ENCODE peak calls at places on chromosomes 7 and 10, in four cellular contexts. I is uterus, S is A549, W is mammary epithelial cell. F is an unnamed sample. For H3K4me1, the result is how much of the 10 kb centered on the place peaks cover.

GRCh38 chr7:102890292-102890970 is 22.4 kb upstream of the LRRC17 start:
- DNase-seq in I (no peak), S (no peak), W (no peak), F (peak)

GRCh38 chr7:12436896-12437535 is 33.4 kb upstream of the VWDE start:
- DNase-seq in I (no peak), S (peak), W (peak), F (peak)

GRCh38 chr7:77540402-77540822 is 3.3 kb downstream of the PTPN12 start:
- DNase-seq in I (no peak), S (no peak), W (no peak), F (no peak)

GRCh38 chr10:97400665-97401454 is at the start of gene RRP12:
- DNase-seq in I (peak), S (peak), W (peak), F (peak)

GRCh38 chr7:22782616-22783232 is 39.9 kb downstream of the TOMM7 start:
- DNase-seq in I (peak), S (peak), W (peak), F (peak)

GRCh38 chr10:16436367-16436757 is 448 bp upstream of the PTER start:
- DNase-seq in I (no peak), S (no peak), W (no peak), F (no peak)

GRCh38 chr7:83936056-83936703 is 258.4 kb downstream of the SEMA3A start:
- DNase-seq in I (peak), S (peak), W (peak), F (peak)

GRCh38 chr10:52951819-52952218 is 179.2 kb upstream of the MBL2 start:
- DNase-seq in I (no peak), S (peak), W (peak), F (peak)

GRCh38 chr7:112646787-112647186 is 143.4 kb downstream of the TMEM168 start:
- DNase-seq in I (no peak), S (no peak), W (no peak), F (no peak)

GRCh38 chr10:28532223-28532508 is 752 bp upstream of the WAC start:
- DNase-seq in I (no peak), S (no peak), W (no peak), F (peak)

GRCh38 chr10:131402771-131403723 is 91.5 kb upstream of the TCERG1L start:
- DNase-seq in I (no peak), S (no peak), W (no peak), F (no peak)

GRCh38 chr7:43669286-43670081 is 59.8 kb downstream of the COA1 start:
- DNase-seq in I (no peak), S (peak), W (no peak), F (no peak)

GRCh38 chr7:1538544-1539345 is 8.2 kb downstream of the MAFK start:
- DNase-seq in I (no peak), S (peak), W (no peak), F (no peak)

GRCh38 chr7:149664666-149665065 is 108.7 kb downstream of the ZNF467 start:
- DNase-seq in I (no peak), S (peak), W (peak), F (no peak)
- H3K4me1 ChIP-seq in I (under half), S (under half), W (under half), F (under half)

GRCh38 chr10:31947144-31947926 is 18.7 kb upstream of the ARHGAP12 start:
- DNase-seq in I (peak), S (peak), W (peak), F (peak)

GRCh38 chr10:31948021-31948420 is 19.4 kb upstream of the ARHGAP12 start:
- DNase-seq in I (no peak), S (no peak), W (no peak), F (no peak)

GRCh38 chr10:31944071-31944433 is 15.4 kb upstream of the ARHGAP12 start:
- DNase-seq in I (no peak), S (no peak), W (no peak), F (no peak)

GRCh38 chr10:31942892-31943291 is 14.3 kb upstream of the ARHGAP12 start:
- DNase-seq in I (no peak), S (peak), W (no peak), F (no peak)

DNA sequence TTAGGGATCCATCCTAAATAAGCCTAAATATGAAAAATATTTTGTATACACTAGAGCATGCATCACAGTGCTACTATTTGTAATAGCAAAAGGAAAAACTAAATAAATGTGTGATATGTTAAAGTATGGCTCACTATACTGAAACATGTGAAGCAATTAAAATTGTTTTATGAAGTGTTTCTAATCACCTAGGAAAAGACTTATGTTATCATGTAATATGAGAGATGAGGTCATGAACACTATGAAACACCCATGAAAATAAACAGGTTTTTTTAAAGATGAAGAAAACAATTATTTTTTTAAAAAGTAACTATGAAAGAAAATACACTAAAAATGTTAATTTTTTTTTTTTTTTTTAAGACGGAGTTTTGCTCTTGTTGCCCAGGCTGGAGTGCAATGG is 16.8 kb upstream of the ARHGAP12 start:
- DNase-seq in I (no peak), S (no peak), W (no peak), F (no peak)
- H3K4me1 ChIP-seq in I (under half), S (half or more), W (under half), F (under half)

DNA sequence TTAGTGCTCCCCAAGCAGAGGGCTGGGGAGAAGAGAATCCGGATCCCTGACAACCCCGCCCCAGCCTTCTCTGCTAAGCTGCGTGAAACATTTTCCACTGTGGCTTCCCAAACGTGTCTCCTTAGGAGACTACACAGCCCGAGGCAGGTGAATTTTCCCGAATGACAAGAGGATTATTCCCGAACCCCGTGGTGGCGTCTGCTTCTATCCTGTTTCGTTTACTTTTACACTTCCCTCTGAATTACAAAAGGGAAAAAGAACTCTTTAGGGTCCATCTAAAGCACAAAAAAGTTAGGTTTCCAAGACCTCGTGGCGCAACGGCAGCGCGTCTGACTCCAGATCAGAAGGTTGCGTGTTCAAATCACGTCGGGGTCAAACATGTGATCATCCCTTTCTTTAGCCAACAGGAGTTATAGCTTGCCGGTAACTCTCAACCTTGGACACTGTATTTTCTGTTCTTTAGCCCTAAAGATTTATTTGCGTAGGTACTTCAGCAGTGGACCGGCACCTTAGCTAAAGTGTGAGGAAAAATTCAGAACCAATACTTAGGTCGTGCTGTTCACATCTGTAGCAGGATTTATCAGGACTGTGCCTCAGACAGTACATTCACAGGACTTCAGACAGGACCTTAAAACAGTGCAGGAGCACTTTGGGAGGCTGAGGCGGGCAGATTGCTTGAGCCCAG is 3.2 kb upstream of the ZNF789 start:
- DNase-seq in I (no peak), S (peak), W (no peak), F (no peak)
- H3K4me1 ChIP-seq in I (under half), S (under half), W (under half), F (under half)

GRCh38 chr10:11516419-11516721 is 95.1 kb downstream of the USP6NL start:
- DNase-seq in I (no peak), S (no peak), W (peak), F (no peak)
- H3K4me1 ChIP-seq in I (under half), S (under half), W (under half), F (under half)

GRCh38 chr10:119737827-119738226 is 12.0 kb downstream of the INPP5F start:
- DNase-seq in I (peak), S (peak), W (peak), F (peak)
- H3K4me1 ChIP-seq in I (under half), S (under half), W (under half), F (under half)

GRCh38 chr10:5890519-5890878 is 456 bp downstream of the FBH1 start:
- DNase-seq in I (no peak), S (peak), W (peak), F (peak)
- H3K4me1 ChIP-seq in I (under half), S (under half), W (under half), F (under half)

GRCh38 chr7:45682836-45683555 is 108.8 kb downstream of the ADCY1 start:
- DNase-seq in I (no peak), S (no peak), W (peak), F (peak)
- H3K4me1 ChIP-seq in I (under half), S (under half), W (under half), F (under half)

GRCh38 chr10:11434323-11434722 is 177.1 kb downstream of the USP6NL start:
- DNase-seq in I (no peak), S (no peak), W (no peak), F (no peak)
- H3K4me1 ChIP-seq in I (under half), S (under half), W (under half), F (under half)

DNA sequence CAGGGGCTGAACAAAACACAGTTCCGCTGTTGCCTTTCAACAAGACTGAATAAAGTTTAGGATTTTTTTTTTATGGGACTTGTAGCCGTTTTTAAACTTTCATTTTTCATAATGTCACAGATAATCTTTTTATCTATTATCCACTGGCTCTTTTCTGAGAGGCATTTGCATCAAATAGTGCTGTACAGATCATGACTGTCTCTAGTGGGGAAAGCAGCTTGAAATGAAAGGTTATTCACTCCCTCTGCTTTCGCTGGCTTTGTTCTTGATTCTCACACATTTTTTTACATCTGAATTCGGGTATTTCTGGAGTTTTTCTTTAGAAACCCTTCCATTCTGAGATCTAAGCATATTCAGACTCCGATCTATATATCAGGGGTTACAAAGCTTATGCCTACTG is 543.3 kb upstream of the GALNT17 start:
- DNase-seq in I (no peak), S (no peak), W (no peak), F (no peak)
- H3K4me1 ChIP-seq in I (under half), S (under half), W (under half), F (under half)